ENCODE peak calls at places on chromosomes 1 and 21, in ten cellular contexts. J is body of pancreas, W is AG20443, Q is pancreas, N is T follicular helper cell, D is left cardiac atrium, Z is NCI-H1092 treated with DMSO at 0.1 percent for 48 hours, Y is AG08396, E is SIG-M5, G is HT1080. L is an unnamed sample.

GRCh38 chr1:154104433-154105082 is 50.3 kb downstream of the NUP210L start:
- DNase-seq in J (no peak), W (no peak), Q (no peak), N (no peak), D (no peak), Z (no peak), Y (no peak), E (no peak), G (no peak), L (no peak)

GRCh38 chr21:17250651-17251294 is 262.1 kb upstream of the CXADR start:
- DNase-seq in J (no peak), W (no peak), Q (no peak), N (no peak), D (no peak), Z (peak), Y (no peak), E (no peak), G (no peak), L (no peak)

GRCh38 chr1:232902766-232903357 is 47.5 kb upstream of the NTPCR start:
- DNase-seq in J (no peak), W (no peak), Q (no peak), N (no peak), D (no peak), Z (no peak), Y (no peak), E (no peak), G (no peak), L (no peak)

GRCh38 chr1:224447251-224447650 is 12.7 kb upstream of the WDR26 start:
- DNase-seq in J (no peak), W (peak), Q (no peak), N (no peak), D (peak), Z (no peak), Y (no peak), E (no peak), G (peak), L (no peak)

GRCh38 chr1:53249706-53250105 is 11.4 kb upstream of the MAGOH start:
- DNase-seq in J (no peak), W (no peak), Q (peak), N (no peak), D (no peak), Z (no peak), Y (no peak), E (no peak), G (no peak), L (no peak)

GRCh38 chr1:10724052-10724494 is 72.4 kb downstream of the CASZ1 start:
- DNase-seq in J (peak), W (no peak), Q (peak), N (no peak), D (peak), Z (peak), Y (peak), E (no peak), G (peak), L (no peak)

GRCh38 chr1:216815239-216815955 is 92.2 kb upstream of the ESRRG start:
- DNase-seq in J (no peak), W (no peak), Q (no peak), N (no peak), D (peak), Z (peak), Y (peak), E (no peak), G (no peak), L (no peak)

GRCh38 chr1:52156460-52156859 is 14.6 kb downstream of the ZFYVE9 start:
- DNase-seq in J (no peak), W (no peak), Q (no peak), N (no peak), D (no peak), Z (no peak), Y (no peak), E (no peak), G (no peak), L (no peak)

GRCh38 chr1:73862343-73862742 is 335.6 kb downstream of the LRRIQ3 start:
- DNase-seq in J (no peak), W (no peak), Q (no peak), N (no peak), D (no peak), Z (no peak), Y (no peak), E (no peak), G (no peak), L (no peak)

GRCh38 chr1:13687361-13687760 is 12.6 kb upstream of the PRDM2 start:
- DNase-seq in J (no peak), W (no peak), Q (no peak), N (no peak), D (no peak), Z (no peak), Y (no peak), E (no peak), G (no peak), L (no peak)

GRCh38 chr1:84122780-84123382 is 21.2 kb upstream of the PRKACB start:
- DNase-seq in J (peak), W (peak), Q (peak), N (peak), D (peak), Z (peak), Y (peak), E (no peak), G (peak), L (peak)

GRCh38 chr1:22133928-22134324 is 9.0 kb downstream of the WNT4 start:
- DNase-seq in J (no peak), W (no peak), Q (no peak), N (no peak), D (no peak), Z (no peak), Y (no peak), E (no peak), G (no peak), L (no peak)

GRCh38 chr1:154325583-154326545 is 539 bp downstream of the ATP8B2 start:
- DNase-seq in J (peak), W (peak), Q (peak), N (no peak), D (peak), Z (peak), Y (peak), E (no peak), G (peak), L (no peak)

GRCh38 chr1:174324493-174324892 is 123.3 kb upstream of the GPR52 start:
- DNase-seq in J (no peak), W (no peak), Q (no peak), N (no peak), D (no peak), Z (no peak), Y (no peak), E (no peak), G (no peak), L (no peak)

GRCh38 chr1:156814571-156815260 is 1.9 kb downstream of the SH2D2A start:
- DNase-seq in J (no peak), W (no peak), Q (no peak), N (peak), D (peak), Z (no peak), Y (no peak), E (no peak), G (peak), L (peak)

GRCh38 chr1:3886106-3886670 is 13.9 kb downstream of the C1orf174 start:
- DNase-seq in J (no peak), W (no peak), Q (no peak), N (no peak), D (no peak), Z (no peak), Y (no peak), E (no peak), G (no peak), L (no peak)

GRCh38 chr1:41537257-41537656 is 52.8 kb upstream of the EDN2 start:
- DNase-seq in J (no peak), W (peak), Q (no peak), N (no peak), D (no peak), Z (no peak), Y (no peak), E (no peak), G (no peak), L (no peak)

GRCh38 chr1:87765686-87766085 is 437.0 kb downstream of the LMO4 start:
- DNase-seq in J (no peak), W (peak), Q (no peak), N (no peak), D (no peak), Z (no peak), Y (no peak), E (no peak), G (peak), L (no peak)

GRCh38 chr1:205975387-205975998 is 27.7 kb downstream of the RAB7B start:
- DNase-seq in J (no peak), W (no peak), Q (no peak), N (no peak), D (no peak), Z (no peak), Y (no peak), E (no peak), G (no peak), L (no peak)

GRCh38 chr21:45947296-45947695 is 34.3 kb upstream of the COL6A1 start:
- DNase-seq in J (no peak), W (no peak), Q (no peak), N (no peak), D (no peak), Z (no peak), Y (no peak), E (no peak), G (no peak), L (no peak)

L was measured in CD4-positive, alpha-beta T cell.